ENCODE peak calls at places on chromosomes 4 and X, in four cellular contexts. A, K, Y and H are unnamed samples.
A peak's percentile ranks its signal among the peaks of the same experiment; 100 is the strongest.

GRCh38 chr4:8284391-8284790 is 14.8 kb downstream of the HTRA3 start:
- DNase-seq in A (no peak), K (no peak), Y (no peak), H (no peak)

GRCh38 chr4:47615385-47615784 is 130.3 kb downstream of the ATP10D start:
- DNase-seq in Y (no peak), A (no peak), K (no peak), H (no peak)

GRCh38 chr4:119313237-119313636 is 8.7 kb downstream of the FABP2 start:
- DNase-seq in Y (no peak), A (no peak), K (no peak), H (no peak)

GRCh38 chr4:23234716-23235115 is 542.0 kb downstream of the GBA3 start:
- DNase-seq in A (no peak), K (no peak), Y (no peak), H (peak; percentile 43)

GRCh38 chr4:26947318-26947717 is 86.7 kb downstream of the STIM2 start:
- DNase-seq in A (no peak), K (no peak), Y (no peak), H (no peak)

GRCh38 chrX:24920769-24921168 is 95.0 kb downstream of the ARX start:
- DNase-seq in A (no peak), K (no peak), Y (no peak), H (no peak)

GRCh38 chrX:1416965-1417760 is 25.2 kb upstream of the SLC25A6 start:
- DNase-seq in K (no peak), Y (no peak), A (no peak), H (no peak)

GRCh38 chrX:107507093-107507743 is 57.8 kb downstream of the FRMPD3 start:
- DNase-seq in Y (no peak), K (no peak), A (no peak), H (no peak)

GRCh38 chr4:169410839-169411770 is 140.3 kb upstream of the SH3RF1 start:
- DNase-seq in Y (peak; percentile 47), A (peak; percentile 16), K (no peak), H (peak; percentile 72)

GRCh38 chr4:7023901-7024300 is 19.3 kb upstream of the TADA2B start:
- DNase-seq in Y (no peak), K (no peak), A (no peak), H (no peak)